ENCODE peak calls at places on chromosomes 11 and 22, in four cellular contexts. One of them, this sample, is unnamed.

GRCh38 chr11:80621871-80622270 is 1181.0 kb upstream of the TENM4 start:
- DNase-seq in Ammon's horn: no peak
- DNase-seq in T-helper 1 cell: no peak
- DNase-seq in NCI-H460: no peak
- DNase-seq in this sample: no peak

GRCh38 chr11:129658558-129658882 is 157.1 kb upstream of the TMEM45B start:
- DNase-seq in Ammon's horn: no peak
- DNase-seq in T-helper 1 cell: no peak
- DNase-seq in NCI-H460: no peak
- DNase-seq in this sample: no peak

GRCh38 chr11:111908639-111909305 is 2.8 kb downstream of the CRYAB start:
- DNase-seq in Ammon's horn: peak
- DNase-seq in NCI-H460: no peak
- DNase-seq in T-helper 1 cell: no peak
- DNase-seq in this sample: no peak

GRCh38 chr22:19396561-19396933 is 35.0 kb downstream of the HIRA start:
- DNase-seq in Ammon's horn: no peak
- DNase-seq in NCI-H460: no peak
- DNase-seq in T-helper 1 cell: no peak
- DNase-seq in this sample: no peak

GRCh38 chr11:12723410-12724297 is 49.4 kb downstream of the TEAD1 start:
- DNase-seq in T-helper 1 cell: no peak
- DNase-seq in NCI-H460: no peak
- DNase-seq in Ammon's horn: no peak
- DNase-seq in this sample: no peak

GRCh38 chr11:69902337-69902736 is 83.1 kb upstream of the FGF3 start:
- DNase-seq in T-helper 1 cell: no peak
- DNase-seq in Ammon's horn: no peak
- DNase-seq in NCI-H460: no peak
- DNase-seq in this sample: no peak

GRCh38 chr11:65547446-65548125 is 10.6 kb downstream of the LTBP3 start:
- DNase-seq in NCI-H460: no peak
- DNase-seq in T-helper 1 cell: peak
- DNase-seq in Ammon's horn: no peak
- DNase-seq in this sample: no peak

GRCh38 chr11:17812286-17813187 is 78.0 kb downstream of the KCNC1 start:
- DNase-seq in T-helper 1 cell: no peak
- DNase-seq in NCI-H460: no peak
- DNase-seq in Ammon's horn: no peak
- DNase-seq in this sample: no peak

GRCh38 chr11:69489031-69489745 is 7.7 kb downstream of the LINC01488 start:
- DNase-seq in NCI-H460: no peak
- DNase-seq in Ammon's horn: no peak
- DNase-seq in T-helper 1 cell: no peak
- DNase-seq in this sample: no peak

GRCh38 chr22:35930933-35931332 is 97.7 kb downstream of the RBFOX2 start:
- DNase-seq in Ammon's horn: peak
- DNase-seq in T-helper 1 cell: no peak
- DNase-seq in NCI-H460: peak
- DNase-seq in this sample: no peak

GRCh38 chr11:63769719-63770443 is 1.3 kb upstream of the ZFTA start:
- DNase-seq in T-helper 1 cell: no peak
- DNase-seq in Ammon's horn: peak
- DNase-seq in NCI-H460: no peak
- DNase-seq in this sample: no peak

GRCh38 chr11:128420943-128421342 is 166.4 kb downstream of the ETS1 start:
- DNase-seq in T-helper 1 cell: no peak
- DNase-seq in Ammon's horn: no peak
- DNase-seq in NCI-H460: no peak
- DNase-seq in this sample: no peak

GRCh38 chr11:130674686-130675085 is 226.2 kb downstream of the ADAMTS15 start:
- DNase-seq in Ammon's horn: no peak
- DNase-seq in NCI-H460: no peak
- DNase-seq in T-helper 1 cell: no peak
- DNase-seq in this sample: no peak

GRCh38 chr11:128643661-128644060 is 50.2 kb upstream of the FLI1 start:
- DNase-seq in NCI-H460: no peak
- DNase-seq in Ammon's horn: no peak
- DNase-seq in T-helper 1 cell: no peak
- DNase-seq in this sample: no peak

GRCh38 chr11:61923166-61924015 is 6.0 kb upstream of the RAB3IL1 start:
- DNase-seq in Ammon's horn: no peak
- DNase-seq in T-helper 1 cell: no peak
- DNase-seq in NCI-H460: no peak
- DNase-seq in this sample: no peak

GRCh38 chr11:3106736-3107524 is 49.7 kb upstream of the CARS1 start:
- DNase-seq in T-helper 1 cell: no peak
- DNase-seq in NCI-H460: no peak
- DNase-seq in Ammon's horn: no peak
- DNase-seq in this sample: no peak

GRCh38 chr11:561148-562003 is 606 bp downstream of the RASSF7 start:
- DNase-seq in T-helper 1 cell: no peak
- DNase-seq in Ammon's horn: no peak
- DNase-seq in NCI-H460: no peak
- DNase-seq in this sample: no peak

GRCh38 chr22:45424241-45424731 is 10.8 kb downstream of the RIBC2 start:
- DNase-seq in T-helper 1 cell: no peak
- DNase-seq in Ammon's horn: no peak
- DNase-seq in NCI-H460: no peak
- DNase-seq in this sample: no peak

GRCh38 chr11:76086713-76087635 is 119.3 kb downstream of the WNT11 start:
- DNase-seq in T-helper 1 cell: no peak
- DNase-seq in NCI-H460: no peak
- DNase-seq in Ammon's horn: no peak
- DNase-seq in this sample: no peak

GRCh38 chr11:27085605-27086004 is 45.0 kb downstream of the BBOX1 start:
- DNase-seq in Ammon's horn: no peak
- DNase-seq in NCI-H460: no peak
- DNase-seq in T-helper 1 cell: no peak
- DNase-seq in this sample: no peak

GRCh38 chr11:62069374-62069773 is 54.4 kb upstream of the INCENP start:
- DNase-seq in Ammon's horn: no peak
- DNase-seq in NCI-H460: no peak
- DNase-seq in T-helper 1 cell: no peak
- DNase-seq in this sample: no peak

GRCh38 chr11:46597609-46598219 is 3.9 kb upstream of the AMBRA1 start:
- DNase-seq in T-helper 1 cell: no peak
- DNase-seq in Ammon's horn: no peak
- DNase-seq in NCI-H460: no peak
- DNase-seq in this sample: no peak

GRCh38 chr22:36425977-36426523 is 38.3 kb upstream of the MYH9 start:
- DNase-seq in T-helper 1 cell: no peak
- DNase-seq in Ammon's horn: no peak
- DNase-seq in NCI-H460: no peak
- DNase-seq in this sample: no peak

GRCh38 chr11:128658499-128658898 is 35.4 kb upstream of the FLI1 start:
- DNase-seq in NCI-H460: no peak
- DNase-seq in T-helper 1 cell: no peak
- DNase-seq in Ammon's horn: no peak
- DNase-seq in this sample: no peak

GRCh38 chr22:29208502-29208862 is 2.8 kb downstream of the EMID1 start:
- DNase-seq in Ammon's horn: no peak
- DNase-seq in NCI-H460: no peak
- DNase-seq in T-helper 1 cell: no peak
- DNase-seq in this sample: no peak

GRCh38 chr22:24051568-24051967 is 40.5 kb downstream of the CABIN1 start:
- DNase-seq in T-helper 1 cell: no peak
- DNase-seq in Ammon's horn: peak
- DNase-seq in NCI-H460: no peak
- DNase-seq in this sample: no peak